ENCODE peak calls at places on chromosomes 12 and 14, in four cellular contexts. R, L, J and M are unnamed samples.

GRCh38 chr14:31275731-31276130 is 68.1 kb upstream of the HECTD1 start:
- DNase-seq in R (no peak), L (no peak), J (no peak), M (no peak)

GRCh38 chr12:104827587-104827986 is 130.5 kb downstream of the SLC41A2 start:
- DNase-seq in R (peak), L (no peak), J (no peak), M (no peak)

GRCh38 chr12:48183091-48183875 is at the start of gene CCDC184:
- DNase-seq in R (no peak), L (peak), J (peak), M (no peak)

GRCh38 chr14:52840916-52841315 is 49.5 kb upstream of the GNPNAT1 start:
- DNase-seq in R (no peak), L (no peak), J (no peak), M (no peak)

GRCh38 chr12:27554421-27555186 is 30.6 kb downstream of the PPFIBP1 start:
- DNase-seq in R (no peak), L (no peak), J (peak), M (no peak)

GRCh38 chr12:131592972-131593371 is 117.9 kb upstream of the SFSWAP start:
- DNase-seq in R (no peak), L (no peak), J (no peak), M (no peak)

GRCh38 chr14:59126714-59127436 is 61.6 kb upstream of the DAAM1 start:
- DNase-seq in R (peak), L (peak), J (peak), M (no peak)

GRCh38 chr14:28765169-28765906 is 1.2 kb upstream of the FOXG1 start:
- DNase-seq in R (no peak), L (no peak), J (no peak), M (no peak)

GRCh38 chr12:97027482-97027881 is 120.4 kb downstream of the NEDD1 start:
- DNase-seq in R (no peak), L (no peak), J (no peak), M (no peak)

GRCh38 chr14:53047302-53047701 is 96.5 kb upstream of the FERMT2 start:
- DNase-seq in R (no peak), L (no peak), J (no peak), M (no peak)

GRCh38 chr12:72236071-72236705 is 36.0 kb upstream of the TRHDE start:
- DNase-seq in R (no peak), L (no peak), J (no peak), M (no peak)

GRCh38 chr14:61218765-61219164 is 62.4 kb downstream of the TMEM30B start:
- DNase-seq in R (no peak), L (no peak), J (no peak), M (no peak)

GRCh38 chr14:32469388-32470160 is 140.5 kb downstream of the AKAP6 start:
- DNase-seq in R (no peak), L (peak), J (peak), M (no peak)

GRCh38 chr14:103846008-103846568 is 1.3 kb downstream of the PPP1R13B start:
- DNase-seq in R (no peak), L (no peak), J (no peak), M (no peak)

GRCh38 chr14:71169028-71169427 is 261.8 kb downstream of the PCNX1 start:
- DNase-seq in R (no peak), L (no peak), J (no peak), M (no peak)

GRCh38 chr12:2453076-2453806 is 341.5 kb upstream of the FKBP4 start:
- DNase-seq in R (no peak), L (no peak), J (no peak), M (no peak)

GRCh38 chr12:27802936-27803335 is 22.9 kb upstream of the MANSC4 start:
- DNase-seq in R (no peak), L (no peak), J (no peak), M (no peak)

GRCh38 chr12:48969847-48970701 is 1.5 kb downstream of the WNT10B start:
- DNase-seq in R (peak), L (no peak), J (no peak), M (no peak)

GRCh38 chr12:78418919-78419318 is 445.7 kb upstream of the SYT1 start:
- DNase-seq in R (no peak), L (no peak), J (no peak), M (no peak)

GRCh38 chr12:105385141-105385540 is 54.6 kb downstream of the C12orf75 start:
- DNase-seq in R (no peak), L (no peak), J (no peak), M (no peak)

GRCh38 chr14:104142136-104143041 is 4.0 kb downstream of the KIF26A start:
- DNase-seq in R (no peak), L (no peak), J (no peak), M (peak)

GRCh38 chr14:49880267-49881064 is 12.4 kb upstream of the ARF6 start:
- DNase-seq in R (no peak), L (no peak), J (no peak), M (no peak)

GRCh38 chr14:55221968-55222367 is 30.6 kb upstream of the DLGAP5 start:
- DNase-seq in R (no peak), L (no peak), J (no peak), M (no peak)

GRCh38 chr12:43273467-43273866 is 278.5 kb downstream of the ADAMTS20 start:
- DNase-seq in R (no peak), L (no peak), J (no peak), M (no peak)